ENCODE peak calls at places on chromosome 14, in four cellular contexts. One of them, this sample, is unnamed.

GRCh38 chr14:101031186-101031585 is 127.7 kb upstream of the RTL1 start:
- DNase-seq in PC-9: no peak
- DNase-seq in ovary: peak
- DNase-seq in bronchial epithelial cell: no peak
- DNase-seq in this sample: no peak

GRCh38 chr14:21098134-21098891 is at the start of gene ZNF219:
- DNase-seq in PC-9: no peak
- DNase-seq in bronchial epithelial cell: peak
- DNase-seq in ovary: peak
- DNase-seq in this sample: peak

GRCh38 chr14:23300687-23301223 is 1.9 kb downstream of the PPP1R3E start:
- DNase-seq in bronchial epithelial cell: peak
- DNase-seq in PC-9: no peak
- DNase-seq in ovary: peak
- DNase-seq in this sample: peak

GRCh38 chr14:100539766-100540140 is 47.5 kb downstream of the BEGAIN start:
- DNase-seq in bronchial epithelial cell: no peak
- DNase-seq in ovary: peak
- DNase-seq in PC-9: no peak
- DNase-seq in this sample: no peak

GRCh38 chr14:103259801-103260628 is 74.0 kb upstream of the EIF5 start:
- DNase-seq in bronchial epithelial cell: no peak
- DNase-seq in ovary: no peak
- DNase-seq in PC-9: peak
- DNase-seq in this sample: no peak

GRCh38 chr14:92987148-92987570 is 64.2 kb downstream of the CHGA start:
- DNase-seq in PC-9: no peak
- DNase-seq in bronchial epithelial cell: no peak
- DNase-seq in ovary: peak
- DNase-seq in this sample: no peak

GRCh38 chr14:63192085-63192484 is 12.2 kb upstream of the RHOJ start:
- DNase-seq in PC-9: no peak
- DNase-seq in bronchial epithelial cell: peak
- DNase-seq in ovary: no peak
- DNase-seq in this sample: peak

GRCh38 chr14:20332386-20332945 is 613 bp downstream of the CCNB1IP1 start:
- DNase-seq in PC-9: no peak
- DNase-seq in ovary: no peak
- DNase-seq in bronchial epithelial cell: no peak
- DNase-seq in this sample: peak

GRCh38 chr14:61025239-61026223 is 44.5 kb downstream of the SLC38A6 start:
- DNase-seq in bronchial epithelial cell: peak
- DNase-seq in PC-9: peak
- DNase-seq in ovary: peak
- DNase-seq in this sample: peak

GRCh38 chr14:93102141-93102540 is 13.6 kb downstream of the ITPK1 start:
- DNase-seq in bronchial epithelial cell: no peak
- DNase-seq in ovary: no peak
- DNase-seq in PC-9: no peak
- DNase-seq in this sample: no peak

GRCh38 chr14:74502236-74503019 is 8.9 kb downstream of the ISCA2 start:
- DNase-seq in PC-9: no peak
- DNase-seq in ovary: no peak
- DNase-seq in bronchial epithelial cell: peak
- DNase-seq in this sample: peak

GRCh38 chr14:93789366-93790130 is 1.3 kb upstream of the PRIMA1 start:
- DNase-seq in bronchial epithelial cell: no peak
- DNase-seq in ovary: no peak
- DNase-seq in PC-9: no peak
- DNase-seq in this sample: no peak

GRCh38 chr14:92956961-92957360 is 34.0 kb downstream of the CHGA start:
- DNase-seq in bronchial epithelial cell: no peak
- DNase-seq in ovary: no peak
- DNase-seq in PC-9: no peak
- DNase-seq in this sample: no peak

GRCh38 chr14:69096766-69097475 is 56.0 kb downstream of the DCAF5 start:
- DNase-seq in ovary: no peak
- DNase-seq in PC-9: no peak
- DNase-seq in bronchial epithelial cell: no peak
- DNase-seq in this sample: peak

GRCh38 chr14:81412779-81413178 is 12.7 kb upstream of the STON2 start:
- DNase-seq in PC-9: no peak
- DNase-seq in ovary: no peak
- DNase-seq in bronchial epithelial cell: no peak
- DNase-seq in this sample: no peak

GRCh38 chr14:91906374-91906773 is 39.0 kb upstream of the TC2N start:
- DNase-seq in ovary: no peak
- DNase-seq in bronchial epithelial cell: no peak
- DNase-seq in PC-9: no peak
- DNase-seq in this sample: no peak

GRCh38 chr14:95562892-95563685 is 28.2 kb downstream of the GLRX5 start:
- DNase-seq in bronchial epithelial cell: peak
- DNase-seq in ovary: no peak
- DNase-seq in PC-9: no peak
- DNase-seq in this sample: no peak

GRCh38 chr14:61472801-61473376 is 151.5 kb downstream of the PRKCH start:
- DNase-seq in bronchial epithelial cell: no peak
- DNase-seq in ovary: no peak
- DNase-seq in PC-9: no peak
- DNase-seq in this sample: peak

GRCh38 chr14:74866708-74867389 is 9.1 kb downstream of the PROX2 start:
- DNase-seq in ovary: no peak
- DNase-seq in PC-9: no peak
- DNase-seq in bronchial epithelial cell: no peak
- DNase-seq in this sample: no peak

GRCh38 chr14:99891900-99892299 is 98.7 kb downstream of the EML1 start:
- DNase-seq in ovary: no peak
- DNase-seq in PC-9: no peak
- DNase-seq in bronchial epithelial cell: no peak
- DNase-seq in this sample: no peak

GRCh38 chr14:32224731-32225377 is 21.8 kb upstream of the RNU6-8 start:
- DNase-seq in bronchial epithelial cell: peak
- DNase-seq in PC-9: no peak
- DNase-seq in ovary: no peak
- DNase-seq in this sample: peak

GRCh38 chr14:96267336-96267735 is 11.3 kb downstream of the BDKRB1 start:
- DNase-seq in ovary: no peak
- DNase-seq in bronchial epithelial cell: peak
- DNase-seq in PC-9: no peak
- DNase-seq in this sample: peak

GRCh38 chr14:104187931-104188726 is 49.7 kb downstream of the KIF26A start:
- DNase-seq in ovary: no peak
- DNase-seq in PC-9: no peak
- DNase-seq in bronchial epithelial cell: no peak
- DNase-seq in this sample: no peak

GRCh38 chr14:22410497-22410896 is 178.5 kb downstream of the DAD1 start:
- DNase-seq in PC-9: no peak
- DNase-seq in bronchial epithelial cell: no peak
- DNase-seq in ovary: no peak
- DNase-seq in this sample: no peak

GRCh38 chr14:102768223-102769048 is 8.8 kb upstream of the TRAF3 start:
- DNase-seq in bronchial epithelial cell: no peak
- DNase-seq in ovary: no peak
- DNase-seq in PC-9: no peak
- DNase-seq in this sample: no peak

GRCh38 chr14:61504841-61505340 is 183.5 kb downstream of the PRKCH start:
- DNase-seq in ovary: no peak
- DNase-seq in bronchial epithelial cell: no peak
- DNase-seq in PC-9: no peak
- DNase-seq in this sample: no peak

GRCh38 chr14:77436042-77436441 is 12.7 kb upstream of the NOXRED1 start:
- DNase-seq in PC-9: no peak
- DNase-seq in ovary: no peak
- DNase-seq in bronchial epithelial cell: no peak
- DNase-seq in this sample: no peak

GRCh38 chr14:59534361-59534987 is 42.1 kb downstream of the CCDC175 start:
- DNase-seq in bronchial epithelial cell: no peak
- DNase-seq in PC-9: no peak
- DNase-seq in ovary: no peak
- DNase-seq in this sample: no peak

GRCh38 chr14:36938678-36939077 is 233.7 kb downstream of the SLC25A21 start:
- DNase-seq in ovary: no peak
- DNase-seq in bronchial epithelial cell: no peak
- DNase-seq in PC-9: no peak
- DNase-seq in this sample: no peak
- H3K4me3 ChIP-seq in ovary: no peak
- H3K4me3 ChIP-seq in bronchial epithelial cell: no peak
- H3K4me3 ChIP-seq in PC-9: no peak
- H3K4me3 ChIP-seq in this sample: no peak

DNA sequence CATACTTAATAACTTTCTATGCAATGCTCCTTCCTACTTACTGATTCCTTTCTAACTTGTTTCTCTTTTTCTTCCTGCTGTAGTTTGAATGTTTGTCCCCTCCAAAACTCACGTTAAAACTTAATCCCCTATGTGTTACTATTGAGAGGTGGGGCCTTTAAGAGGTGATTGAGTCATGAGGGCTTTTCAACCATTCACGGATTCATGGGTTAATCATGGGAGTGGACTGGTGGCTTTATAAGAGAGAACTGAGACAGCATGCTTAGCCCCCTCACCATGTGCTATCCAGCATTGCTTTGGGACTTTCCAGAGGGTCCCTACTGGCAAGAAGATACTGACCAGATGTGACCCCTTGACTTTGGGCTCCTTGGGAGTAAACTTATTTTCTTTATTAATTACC is 66.0 kb upstream of the TRIM9 start:
- DNase-seq in ovary: no peak
- DNase-seq in bronchial epithelial cell: no peak
- DNase-seq in PC-9: no peak
- DNase-seq in this sample: no peak
- TF ChIP-seq CTCF in ovary: no peak
- TF ChIP-seq CTCF in bronchial epithelial cell: no peak
- TF ChIP-seq CTCF in PC-9: no peak
- TF ChIP-seq CTCF in this sample: no peak

GRCh38 chr14:65098586-65098985 is 3.7 kb downstream of the MAX start:
- DNase-seq in bronchial epithelial cell: no peak
- DNase-seq in ovary: no peak
- DNase-seq in PC-9: no peak
- DNase-seq in this sample: peak
- H3K4me3 ChIP-seq in bronchial epithelial cell: no peak
- H3K4me3 ChIP-seq in ovary: no peak
- H3K4me3 ChIP-seq in PC-9: no peak
- H3K4me3 ChIP-seq in this sample: no peak

GRCh38 chr14:29928342-29928640 is 644 bp upstream of the PRKD1 start:
- DNase-seq in PC-9: no peak
- DNase-seq in ovary: peak
- DNase-seq in bronchial epithelial cell: no peak
- DNase-seq in this sample: no peak
- TF ChIP-seq CTCF in PC-9: no peak
- TF ChIP-seq CTCF in ovary: no peak
- TF ChIP-seq CTCF in bronchial epithelial cell: no peak
- TF ChIP-seq CTCF in this sample: no peak

GRCh38 chr14:34174973-34175372 is 224.1 kb upstream of the EGLN3 start:
- DNase-seq in PC-9: no peak
- DNase-seq in ovary: no peak
- DNase-seq in bronchial epithelial cell: no peak
- DNase-seq in this sample: no peak

GRCh38 chr14:34173916-34174315 is 223.0 kb upstream of the EGLN3 start:
- DNase-seq in bronchial epithelial cell: no peak
- DNase-seq in ovary: no peak
- DNase-seq in PC-9: no peak
- DNase-seq in this sample: no peak

GRCh38 chr14:34172052-34172451 is 221.2 kb upstream of the EGLN3 start:
- DNase-seq in bronchial epithelial cell: no peak
- DNase-seq in PC-9: no peak
- DNase-seq in ovary: no peak
- DNase-seq in this sample: no peak

GRCh38 chr14:34172477-34173368 is 221.8 kb upstream of the EGLN3 start:
- DNase-seq in bronchial epithelial cell: no peak
- DNase-seq in PC-9: no peak
- DNase-seq in ovary: no peak
- DNase-seq in this sample: no peak

GRCh38 chr14:34175574-34175973 is 224.7 kb upstream of the EGLN3 start:
- DNase-seq in ovary: no peak
- DNase-seq in PC-9: no peak
- DNase-seq in bronchial epithelial cell: no peak
- DNase-seq in this sample: no peak
- H3K4me3 ChIP-seq in ovary: no peak
- H3K4me3 ChIP-seq in PC-9: no peak
- H3K4me3 ChIP-seq in bronchial epithelial cell: no peak
- H3K4me3 ChIP-seq in this sample: no peak

This sample was measured in cardiac fibroblast.